ENCODE peak calls at places on chromosome 4, in four cellular contexts. T is mucosa of descending colon, X is suprapubic skin, L is ascending aorta. D is an unnamed sample.

GRCh38 chr4:4762909-4763814 is 96.3 kb upstream of the MSX1 start:
- DNase-seq in L (no peak), T (no peak), X (no peak), D (no peak)

GRCh38 chr4:185559913-185560281 is 24.6 kb upstream of the PDLIM3 start:
- DNase-seq in T (peak; percentile 32), X (no peak), L (peak; percentile 82), D (peak; percentile 70)

GRCh38 chr4:126137782-126138170 is 823.0 kb downstream of the FAT4 start:
- DNase-seq in L (no peak), X (no peak), T (no peak), D (no peak)

GRCh38 chr4:174365018-174365587 is 81.4 kb downstream of the CEP44 start:
- DNase-seq in X (no peak), T (no peak), L (no peak), D (no peak)

GRCh38 chr4:177008836-177009501 is 216.2 kb upstream of the VEGFC start:
- DNase-seq in X (no peak), T (no peak), L (no peak), D (no peak)

GRCh38 chr4:89273741-89274141 is 33.9 kb downstream of the GPRIN3 start:
- DNase-seq in X (no peak), L (no peak), T (no peak), D (no peak)

GRCh38 chr4:83851261-83852084 is 315.6 kb downstream of the GPAT3 start:
- DNase-seq in T (no peak), X (no peak), L (no peak), D (peak; percentile 29)

GRCh38 chr4:155819066-155819465 is 47.0 kb downstream of the ASIC5 start:
- DNase-seq in L (no peak), T (no peak), X (no peak), D (no peak)

GRCh38 chr4:84503495-84504437 is 4.7 kb upstream of the NKX6-1 start:
- DNase-seq in X (no peak), T (no peak), L (no peak), D (no peak)

GRCh38 chr4:106273831-106274230 is 42.2 kb downstream of the TBCK start:
- DNase-seq in T (no peak), L (no peak), X (no peak), D (no peak)

GRCh38 chr4:180058731-180059215 is 2184.4 kb upstream of the TENM3 start:
- DNase-seq in X (no peak), L (peak; percentile 61), T (peak; percentile 71), D (peak; percentile 50)

GRCh38 chr4:650951-651883 is 22.9 kb downstream of the ATP5ME start:
- DNase-seq in T (peak; percentile 9), X (no peak), L (no peak), D (peak; percentile 75)

GRCh38 chr4:22435652-22436051 is 80.2 kb downstream of the ADGRA3 start:
- DNase-seq in L (no peak), X (no peak), T (no peak), D (no peak)

GRCh38 chr4:112178731-112179130 is 33.5 kb downstream of the FAM241A start:
- DNase-seq in L (no peak), X (no peak), T (no peak), D (no peak)

GRCh38 chr4:114519368-114519767 is 79.2 kb upstream of the UGT8 start:
- DNase-seq in T (no peak), L (no peak), X (no peak), D (no peak)

GRCh38 chr4:84938316-84938715 is 28.2 kb downstream of the WDFY3 start:
- DNase-seq in T (no peak), L (no peak), X (no peak), D (no peak)

GRCh38 chr4:124212835-124213640 is 499.5 kb downstream of the ANKRD50 start:
- DNase-seq in L (peak; percentile 66), X (no peak), T (no peak), D (no peak)

GRCh38 chr4:3530663-3531254 is 1.5 kb downstream of the LRPAP1 start:
- DNase-seq in X (peak; percentile 62), T (no peak), L (no peak), D (no peak)

GRCh38 chr4:36053931-36054330 is 190.4 kb downstream of the ARAP2 start:
- DNase-seq in T (no peak), L (no peak), X (no peak), D (no peak)

GRCh38 chr4:61532324-61532723 is 332.2 kb downstream of the ADGRL3 start:
- DNase-seq in X (no peak), T (no peak), L (no peak), D (no peak)

GRCh38 chr4:115234405-115235093 is 121.1 kb upstream of the NDST4 start:
- DNase-seq in L (no peak), X (no peak), T (no peak), D (no peak)

GRCh38 chr4:91729851-91730250 is 573.9 kb upstream of the GRID2 start:
- DNase-seq in X (no peak), L (no peak), T (no peak), D (no peak)

GRCh38 chr4:74933562-74934015 is 673 bp downstream of the PARM1 start:
- DNase-seq in X (no peak), L (peak; percentile 65), T (peak; percentile 61), D (no peak)

GRCh38 chr4:132669786-132670185 is 479.3 kb upstream of the PCDH10 start:
- DNase-seq in L (no peak), X (no peak), T (no peak), D (no peak)

GRCh38 chr4:168388890-168389289 is 70.3 kb upstream of the DDX60 start:
- DNase-seq in L (no peak), T (no peak), X (no peak), D (no peak)

GRCh38 chr4:182643801-182644311 is 273.3 kb downstream of the DCTD start:
- DNase-seq in X (no peak), T (no peak), L (no peak), D (no peak)

GRCh38 chr4:76459291-76459723 is 24.3 kb downstream of the SHROOM3 start:
- DNase-seq in L (no peak), T (no peak), X (no peak), D (no peak)

GRCh38 chr4:105283501-105283900 is 136.8 kb downstream of the TET2 start:
- DNase-seq in X (no peak), L (no peak), T (no peak), D (no peak)

GRCh38 chr4:7805533-7806079 is 134.1 kb downstream of the AFAP1 start:
- DNase-seq in X (no peak), T (no peak), L (peak; percentile 92), D (no peak)

GRCh38 chr4:150708004-150708403 is 126.1 kb downstream of the MAB21L2 start:
- DNase-seq in X (no peak), L (no peak), T (no peak), D (no peak)

GRCh38 chr4:108068422-108068821 is 78.7 kb downstream of the HADH start:
- DNase-seq in T (no peak), L (no peak), X (no peak), D (no peak)

GRCh38 chr4:86741841-86742240 is 107.3 kb downstream of the SLC10A6 start:
- DNase-seq in L (no peak), X (no peak), T (no peak), D (no peak)

GRCh38 chr4:5893013-5893580 is at the start of gene CRMP1:
- DNase-seq in L (no peak), T (no peak), X (no peak), D (peak; percentile 69)

GRCh38 chr4:7194251-7195137 is 2.2 kb downstream of the SORCS2 start:
- DNase-seq in X (peak; percentile 63), T (peak; percentile 46), L (peak; percentile 60), D (peak; percentile 88)

GRCh38 chr4:41150401-41150800 is 63.9 kb downstream of the APBB2 start:
- DNase-seq in X (no peak), L (no peak), T (no peak), D (no peak)
- H3K4me1 ChIP-seq in X (peaks cover 19% of the 10 kb centered on the region), L (peaks cover 33% of the 10 kb centered on the region), T (no peaks in the 10 kb centered on the region), D (no peaks in the 10 kb centered on the region)

DNA sequence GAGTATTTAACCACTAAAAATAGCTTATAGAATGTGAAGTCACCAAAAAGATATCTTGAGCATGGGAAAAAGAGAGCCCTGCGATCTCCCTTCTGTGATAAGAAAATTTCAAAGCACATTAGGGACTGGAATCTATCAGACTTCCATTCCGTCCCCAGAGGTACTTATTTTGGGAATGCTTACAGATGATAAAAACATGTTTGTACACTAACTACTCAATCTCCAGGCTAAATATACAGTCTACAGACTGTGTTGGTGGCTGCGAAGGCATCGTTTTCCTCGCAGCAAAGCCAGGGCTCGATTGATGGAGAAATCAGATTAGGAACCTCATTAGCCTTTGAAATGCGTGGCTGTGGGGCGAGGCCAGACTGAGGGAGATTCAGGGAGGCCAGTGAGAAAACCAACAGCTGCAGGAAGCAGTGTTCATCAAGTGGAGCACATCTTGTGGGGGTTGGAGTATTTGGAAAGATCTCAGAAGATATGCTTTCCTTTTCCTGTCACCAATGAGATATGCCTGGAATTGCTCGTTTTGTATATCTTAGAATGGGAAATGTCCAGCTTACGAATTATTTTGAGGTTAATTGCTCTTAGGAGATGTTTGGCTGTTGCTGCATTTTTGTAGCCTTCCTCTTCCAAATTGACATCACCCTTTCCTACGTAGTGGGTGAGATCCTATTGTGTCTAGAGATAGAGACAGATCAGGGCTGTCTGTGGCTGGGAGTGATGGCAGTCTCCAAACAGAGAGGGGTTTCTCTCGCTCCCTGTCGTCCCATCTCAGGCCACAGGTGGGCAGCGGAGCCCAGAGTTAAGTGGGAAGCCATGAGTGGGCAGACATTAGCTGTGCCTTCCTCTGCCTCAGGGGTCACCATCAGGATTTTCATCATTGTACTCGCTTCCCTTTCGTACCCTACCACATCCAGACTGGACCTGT is 225.0 kb upstream of the FAT1 start:
- DNase-seq in T (no peak), L (no peak), X (no peak), D (no peak)
- TF ChIP-seq CTCF in T (no peak), L (peak; percentile 30), X (no peak), D (no peak)

DNA sequence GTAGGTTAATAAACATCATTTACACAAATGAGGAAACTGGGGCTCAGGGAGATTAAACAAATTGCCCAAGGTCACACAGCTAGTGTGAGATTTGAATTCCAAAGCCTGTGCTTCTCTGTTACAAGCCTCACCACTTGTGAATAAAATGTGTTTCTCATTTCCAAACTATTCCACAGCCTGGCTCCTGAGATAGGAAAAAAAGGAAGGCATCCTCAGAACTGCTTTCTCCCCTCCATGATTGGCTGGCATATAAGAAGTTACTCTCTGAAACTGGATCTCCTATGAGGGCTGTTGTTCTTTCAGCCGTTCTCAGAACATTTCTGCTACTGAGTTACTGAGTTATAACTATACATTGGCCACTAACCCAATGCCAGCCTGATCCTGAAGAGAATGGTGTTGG is 237.9 kb downstream of the MAML3 start:
- DNase-seq in L (no peak), T (no peak), X (no peak), D (no peak)
- H3K4me1 ChIP-seq in L (peaks cover 50% of the 10 kb centered on the region), T (peaks cover 10% of the 10 kb centered on the region), X (peaks cover 40% of the 10 kb centered on the region), D (peaks cover 10% of the 10 kb centered on the region)

GRCh38 chr4:25862411-25863346 is at the start of gene SEL1L3:
- DNase-seq in T (peak; percentile 88), X (no peak), L (no peak), D (peak; percentile 68)

GRCh38 chr4:25863906-25864418 is 1.2 kb upstream of the SEL1L3 start:
- DNase-seq in X (no peak), L (no peak), T (peak; percentile 61), D (no peak)

GRCh38 chr4:25863347-25863784 is 578 bp upstream of the SEL1L3 start:
- DNase-seq in X (no peak), T (peak; percentile 90), L (no peak), D (peak; percentile 60)

GRCh38 chr4:25867781-25868180 is 5.0 kb upstream of the SEL1L3 start:
- DNase-seq in X (no peak), L (no peak), T (no peak), D (no peak)

DNA sequence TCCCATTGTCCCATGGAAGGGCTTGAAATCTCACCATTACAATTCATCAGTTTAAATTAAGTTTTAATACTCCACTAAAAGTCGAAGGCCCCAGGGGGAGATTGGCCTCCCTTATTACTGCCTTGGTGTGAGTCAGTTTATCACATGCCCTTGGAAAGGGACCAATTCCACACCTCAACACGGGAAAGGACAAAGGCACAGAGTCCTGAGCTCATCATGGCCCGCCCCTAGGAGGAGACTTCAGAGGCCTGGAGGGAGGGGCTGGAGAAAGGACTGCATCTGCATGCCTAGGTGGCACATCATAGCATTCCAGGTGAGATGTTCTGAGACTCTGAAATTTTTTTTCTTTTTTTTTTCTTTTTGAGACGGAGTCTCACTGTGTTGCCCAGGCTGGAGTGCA is 2.8 kb upstream of the SEL1L3 start:
- DNase-seq in L (no peak), T (peak; percentile 79), X (no peak), D (peak; percentile 49)
- TF ChIP-seq CTCF in L (no peak), T (no peak), X (no peak), D (no peak)